ENCODE peak calls at places on chromosomes 16 and 17, in nine cellular contexts. One of them, this sample, is unnamed.

GRCh38 chr17:50474523-50474922 is 4.1 kb upstream of the RSAD1 start:
- DNase-seq in BJ: no peak
- DNase-seq in cardiac fibroblast: no peak
- DNase-seq in GM23338: no peak
- DNase-seq in tibial artery: no peak
- DNase-seq in upper lobe of right lung: no peak
- DNase-seq in spleen: peak
- DNase-seq in PC-9: no peak
- DNase-seq in heart left ventricle: no peak
- DNase-seq in this sample: no peak

GRCh38 chr17:77491921-77492445 is 351.2 kb downstream of the SEC14L1 start:
- DNase-seq in BJ: no peak
- DNase-seq in cardiac fibroblast: no peak
- DNase-seq in GM23338: no peak
- DNase-seq in tibial artery: no peak
- DNase-seq in upper lobe of right lung: peak
- DNase-seq in spleen: peak
- DNase-seq in PC-9: no peak
- DNase-seq in heart left ventricle: no peak
- DNase-seq in this sample: peak

GRCh38 chr17:81004336-81005015 is 12.8 kb downstream of the CHMP6 start:
- DNase-seq in BJ: no peak
- DNase-seq in cardiac fibroblast: no peak
- DNase-seq in GM23338: no peak
- DNase-seq in tibial artery: no peak
- DNase-seq in upper lobe of right lung: peak
- DNase-seq in spleen: no peak
- DNase-seq in PC-9: no peak
- DNase-seq in heart left ventricle: no peak
- DNase-seq in this sample: peak

GRCh38 chr17:31251618-31252328 is 45.3 kb downstream of the OMG start:
- DNase-seq in BJ: no peak
- DNase-seq in cardiac fibroblast: no peak
- DNase-seq in GM23338: no peak
- DNase-seq in tibial artery: no peak
- DNase-seq in upper lobe of right lung: no peak
- DNase-seq in spleen: no peak
- DNase-seq in PC-9: no peak
- DNase-seq in heart left ventricle: no peak
- DNase-seq in this sample: no peak

GRCh38 chr16:17548825-17549224 is 78.1 kb upstream of the XYLT1 start:
- DNase-seq in BJ: no peak
- DNase-seq in cardiac fibroblast: no peak
- DNase-seq in GM23338: no peak
- DNase-seq in tibial artery: no peak
- DNase-seq in upper lobe of right lung: no peak
- DNase-seq in spleen: no peak
- DNase-seq in PC-9: no peak
- DNase-seq in heart left ventricle: no peak
- DNase-seq in this sample: no peak

GRCh38 chr17:31558748-31559646 is 167.5 kb downstream of the RAB11FIP4 start:
- DNase-seq in BJ: no peak
- DNase-seq in cardiac fibroblast: peak
- DNase-seq in GM23338: peak
- DNase-seq in tibial artery: peak
- DNase-seq in upper lobe of right lung: peak
- DNase-seq in spleen: peak
- DNase-seq in PC-9: peak
- DNase-seq in heart left ventricle: peak
- DNase-seq in this sample: peak

GRCh38 chr16:50152386-50152806 is 710 bp upstream of the TENT4B start:
- DNase-seq in BJ: no peak
- DNase-seq in cardiac fibroblast: peak
- DNase-seq in GM23338: no peak
- DNase-seq in tibial artery: no peak
- DNase-seq in upper lobe of right lung: no peak
- DNase-seq in spleen: no peak
- DNase-seq in PC-9: no peak
- DNase-seq in heart left ventricle: no peak
- DNase-seq in this sample: peak

GRCh38 chr16:85665929-85666328 is 22.8 kb downstream of the GINS2 start:
- DNase-seq in BJ: no peak
- DNase-seq in cardiac fibroblast: no peak
- DNase-seq in GM23338: no peak
- DNase-seq in tibial artery: no peak
- DNase-seq in upper lobe of right lung: no peak
- DNase-seq in spleen: peak
- DNase-seq in PC-9: no peak
- DNase-seq in heart left ventricle: no peak
- DNase-seq in this sample: no peak

GRCh38 chr17:48330386-48330785 is 99.6 kb downstream of the SKAP1 start:
- DNase-seq in BJ: no peak
- DNase-seq in cardiac fibroblast: no peak
- DNase-seq in GM23338: no peak
- DNase-seq in tibial artery: no peak
- DNase-seq in upper lobe of right lung: no peak
- DNase-seq in spleen: no peak
- DNase-seq in PC-9: no peak
- DNase-seq in heart left ventricle: no peak
- DNase-seq in this sample: no peak

GRCh38 chr16:83727018-83727417 is 80.8 kb upstream of the HSBP1 start:
- DNase-seq in BJ: no peak
- DNase-seq in cardiac fibroblast: peak
- DNase-seq in GM23338: no peak
- DNase-seq in tibial artery: no peak
- DNase-seq in upper lobe of right lung: no peak
- DNase-seq in spleen: no peak
- DNase-seq in PC-9: no peak
- DNase-seq in heart left ventricle: no peak
- DNase-seq in this sample: no peak

GRCh38 chr17:68679882-68680281 is 78.7 kb upstream of the FAM20A start:
- DNase-seq in BJ: no peak
- DNase-seq in cardiac fibroblast: no peak
- DNase-seq in GM23338: no peak
- DNase-seq in tibial artery: no peak
- DNase-seq in upper lobe of right lung: no peak
- DNase-seq in spleen: no peak
- DNase-seq in PC-9: no peak
- DNase-seq in heart left ventricle: no peak
- DNase-seq in this sample: no peak

GRCh38 chr16:21663889-21664647 is at the start of gene OTOA:
- DNase-seq in BJ: no peak
- DNase-seq in cardiac fibroblast: no peak
- DNase-seq in GM23338: peak
- DNase-seq in tibial artery: no peak
- DNase-seq in upper lobe of right lung: no peak
- DNase-seq in spleen: peak
- DNase-seq in PC-9: no peak
- DNase-seq in heart left ventricle: no peak
- DNase-seq in this sample: peak

GRCh38 chr17:2090210-2090641 is 35.3 kb downstream of the HIC1 start:
- DNase-seq in BJ: no peak
- DNase-seq in cardiac fibroblast: no peak
- DNase-seq in GM23338: no peak
- DNase-seq in tibial artery: no peak
- DNase-seq in upper lobe of right lung: no peak
- DNase-seq in spleen: peak
- DNase-seq in PC-9: no peak
- DNase-seq in heart left ventricle: no peak
- DNase-seq in this sample: no peak

GRCh38 chr17:31074772-31075538 is 19.8 kb upstream of the NF1 start:
- DNase-seq in BJ: no peak
- DNase-seq in cardiac fibroblast: peak
- DNase-seq in GM23338: peak
- DNase-seq in tibial artery: no peak
- DNase-seq in upper lobe of right lung: no peak
- DNase-seq in spleen: no peak
- DNase-seq in PC-9: peak
- DNase-seq in heart left ventricle: no peak
- DNase-seq in this sample: no peak

GRCh38 chr17:71679832-71680231 is 441.0 kb upstream of the SOX9 start:
- DNase-seq in BJ: no peak
- DNase-seq in cardiac fibroblast: no peak
- DNase-seq in GM23338: no peak
- DNase-seq in tibial artery: no peak
- DNase-seq in upper lobe of right lung: no peak
- DNase-seq in spleen: no peak
- DNase-seq in PC-9: no peak
- DNase-seq in heart left ventricle: no peak
- DNase-seq in this sample: no peak

GRCh38 chr17:22506231-22506630 is 813.9 kb downstream of the KCNJ18 start:
- DNase-seq in BJ: no peak
- DNase-seq in cardiac fibroblast: no peak
- DNase-seq in GM23338: no peak
- DNase-seq in tibial artery: no peak
- DNase-seq in upper lobe of right lung: no peak
- DNase-seq in spleen: no peak
- DNase-seq in PC-9: no peak
- DNase-seq in heart left ventricle: no peak
- DNase-seq in this sample: no peak

GRCh38 chr16:59210955-59211541 is 476.9 kb upstream of the GOT2 start:
- DNase-seq in BJ: peak
- DNase-seq in cardiac fibroblast: peak
- DNase-seq in GM23338: peak
- DNase-seq in tibial artery: no peak
- DNase-seq in upper lobe of right lung: no peak
- DNase-seq in spleen: no peak
- DNase-seq in PC-9: no peak
- DNase-seq in heart left ventricle: peak
- DNase-seq in this sample: no peak

GRCh38 chr17:50350733-50351132 is 4.8 kb downstream of the XYLT2 start:
- DNase-seq in BJ: no peak
- DNase-seq in cardiac fibroblast: no peak
- DNase-seq in GM23338: no peak
- DNase-seq in tibial artery: no peak
- DNase-seq in upper lobe of right lung: peak
- DNase-seq in spleen: no peak
- DNase-seq in PC-9: no peak
- DNase-seq in heart left ventricle: no peak
- DNase-seq in this sample: no peak

GRCh38 chr17:4474093-4474492 is 24.6 kb upstream of the SPNS2 start:
- DNase-seq in BJ: no peak
- DNase-seq in cardiac fibroblast: no peak
- DNase-seq in GM23338: no peak
- DNase-seq in tibial artery: no peak
- DNase-seq in upper lobe of right lung: no peak
- DNase-seq in spleen: no peak
- DNase-seq in PC-9: no peak
- DNase-seq in heart left ventricle: peak
- DNase-seq in this sample: no peak

DNA sequence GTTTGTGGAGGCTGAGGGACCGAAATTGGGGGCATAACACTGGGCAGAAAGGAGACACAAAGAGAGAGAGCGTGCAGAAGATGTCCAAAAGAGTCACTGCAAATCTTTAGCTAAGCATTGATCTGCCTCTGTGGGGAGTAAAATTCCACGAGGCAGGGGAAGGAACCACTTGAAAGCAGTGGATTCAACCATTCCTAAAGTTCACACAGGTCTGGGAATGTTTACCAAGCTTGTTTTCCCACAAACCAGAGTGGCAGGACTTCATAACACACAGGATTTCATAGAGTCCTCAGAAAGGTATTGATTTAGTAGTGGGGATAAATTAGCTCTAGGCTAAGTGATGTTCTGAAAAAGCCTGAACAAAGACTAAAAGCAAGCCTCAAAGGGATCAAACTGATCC is 66.1 kb upstream of the RPL38 start:
- DNase-seq in BJ: no peak
- DNase-seq in cardiac fibroblast: no peak
- DNase-seq in GM23338: no peak
- DNase-seq in tibial artery: no peak
- DNase-seq in upper lobe of right lung: no peak
- DNase-seq in spleen: no peak
- DNase-seq in PC-9: no peak
- DNase-seq in heart left ventricle: no peak
- DNase-seq in this sample: no peak
- TF ChIP-seq CTCF in BJ: no peak
- TF ChIP-seq CTCF in cardiac fibroblast: no peak
- TF ChIP-seq CTCF in GM23338: no peak
- TF ChIP-seq CTCF in tibial artery: no peak
- TF ChIP-seq CTCF in upper lobe of right lung: no peak
- TF ChIP-seq CTCF in spleen: no peak
- TF ChIP-seq CTCF in PC-9: no peak
- TF ChIP-seq CTCF in heart left ventricle: no peak
- TF ChIP-seq CTCF in this sample: no peak

DNA sequence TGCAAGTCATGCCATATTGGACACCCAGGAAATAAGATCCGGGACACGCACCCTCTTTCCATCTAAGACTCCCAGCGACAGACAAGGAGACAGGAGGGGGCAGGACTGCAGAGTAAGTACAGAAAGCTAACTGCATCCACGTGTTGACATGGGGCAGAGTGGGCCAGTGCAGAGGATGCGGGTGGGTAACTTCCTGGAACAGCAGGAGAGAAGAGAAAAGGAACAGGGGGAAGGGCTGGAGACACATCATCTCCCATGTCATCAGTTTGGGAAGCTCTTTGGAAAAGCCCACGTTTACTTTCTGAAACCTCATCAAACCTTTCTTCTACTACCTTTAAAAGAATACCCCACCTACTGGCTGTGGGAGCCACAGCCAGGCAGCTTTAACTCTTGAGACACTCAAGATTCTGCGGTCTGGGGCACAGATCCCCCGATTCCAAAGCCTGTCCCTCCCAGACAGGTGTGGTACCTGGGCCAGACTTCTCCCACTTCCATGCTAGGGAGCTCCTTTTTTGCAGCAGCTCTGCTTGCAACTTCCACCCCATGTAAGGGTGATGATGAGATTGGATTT is 273.5 kb upstream of the RPL38 start:
- DNase-seq in BJ: no peak
- DNase-seq in cardiac fibroblast: no peak
- DNase-seq in GM23338: peak
- DNase-seq in tibial artery: no peak
- DNase-seq in upper lobe of right lung: no peak
- DNase-seq in spleen: no peak
- DNase-seq in PC-9: no peak
- DNase-seq in heart left ventricle: no peak
- DNase-seq in this sample: no peak
- TF ChIP-seq CTCF in BJ: no peak
- TF ChIP-seq CTCF in cardiac fibroblast: no peak
- TF ChIP-seq CTCF in GM23338: no peak
- TF ChIP-seq CTCF in tibial artery: no peak
- TF ChIP-seq CTCF in upper lobe of right lung: no peak
- TF ChIP-seq CTCF in spleen: no peak
- TF ChIP-seq CTCF in PC-9: no peak
- TF ChIP-seq CTCF in heart left ventricle: no peak
- TF ChIP-seq CTCF in this sample: no peak

GRCh38 chr16:352547-353403 is at the start of gene AXIN1:
- DNase-seq in BJ: peak
- DNase-seq in cardiac fibroblast: peak
- DNase-seq in GM23338: peak
- DNase-seq in tibial artery: peak
- DNase-seq in upper lobe of right lung: peak
- DNase-seq in spleen: peak
- DNase-seq in PC-9: peak
- DNase-seq in heart left ventricle: peak
- DNase-seq in this sample: peak
- TF ChIP-seq CTCF in BJ: no peak
- TF ChIP-seq CTCF in cardiac fibroblast: peak
- TF ChIP-seq CTCF in GM23338: peak
- TF ChIP-seq CTCF in tibial artery: peak
- TF ChIP-seq CTCF in upper lobe of right lung: peak
- TF ChIP-seq CTCF in spleen: peak
- TF ChIP-seq CTCF in PC-9: no peak
- TF ChIP-seq CTCF in heart left ventricle: peak
- TF ChIP-seq CTCF in this sample: peak

GRCh38 chr17:16456770-16457316 is 35.1 kb downstream of the LRRC75A start:
- DNase-seq in BJ: no peak
- DNase-seq in cardiac fibroblast: no peak
- DNase-seq in GM23338: no peak
- DNase-seq in tibial artery: no peak
- DNase-seq in upper lobe of right lung: no peak
- DNase-seq in spleen: no peak
- DNase-seq in PC-9: no peak
- DNase-seq in heart left ventricle: no peak
- DNase-seq in this sample: no peak
- TF ChIP-seq CTCF in BJ: no peak
- TF ChIP-seq CTCF in cardiac fibroblast: no peak
- TF ChIP-seq CTCF in GM23338: no peak
- TF ChIP-seq CTCF in tibial artery: no peak
- TF ChIP-seq CTCF in upper lobe of right lung: no peak
- TF ChIP-seq CTCF in spleen: no peak
- TF ChIP-seq CTCF in PC-9: no peak
- TF ChIP-seq CTCF in heart left ventricle: peak
- TF ChIP-seq CTCF in this sample: no peak